ENCODE peak calls at places on chromosome 19, in six cellular contexts. Z is K562; I is heart left ventricle; W is psoas muscle; D is fibroblast of the aortic adventitia; Q is CD4-positive, alpha-beta T cell. B is an unnamed sample.

GRCh38 chr19:15684828-15685227 is 11.9 kb downstream of the CYP4F12 start:
- DNase-seq in Z (peak), I (no peak), W (no peak), D (no peak), Q (no peak), B (peak)

GRCh38 chr19:14006766-14007562 is 844 bp upstream of the RFX1 start:
- DNase-seq in Z (peak), I (peak), W (peak), D (no peak), Q (no peak), B (peak)

GRCh38 chr19:36060430-36060829 is 5.7 kb downstream of the WDR62 start:
- DNase-seq in Z (peak), I (peak), W (peak), D (peak), Q (no peak), B (peak)

GRCh38 chr19:50341091-50341564 is 12.0 kb upstream of the KCNC3 start:
- DNase-seq in Z (no peak), I (no peak), W (no peak), D (no peak), Q (no peak), B (no peak)

GRCh38 chr19:54574051-54574450 is 461 bp downstream of the LILRA2 start:
- DNase-seq in Z (no peak), I (no peak), W (no peak), D (no peak), Q (no peak), B (no peak)

GRCh38 chr19:40867701-40868100 is 14.3 kb downstream of the CYP2A7 start:
- DNase-seq in Z (no peak), I (no peak), W (no peak), D (no peak), Q (no peak), B (no peak)

GRCh38 chr19:40990972-40991381 is at the start of gene CYP2B6:
- DNase-seq in Z (no peak), I (no peak), W (no peak), D (no peak), Q (no peak), B (no peak)

GRCh38 chr19:43675269-43675879 is 5.4 kb upstream of the PLAUR start:
- DNase-seq in Z (no peak), I (no peak), W (no peak), D (peak), Q (no peak), B (no peak)

GRCh38 chr19:53237114-53237777 is 17.4 kb downstream of the ZNF677 start:
- DNase-seq in Z (no peak), I (no peak), W (no peak), D (no peak), Q (no peak), B (no peak)

GRCh38 chr19:28519950-28520861 is 692.7 kb downstream of the UQCRFS1 start:
- DNase-seq in Z (no peak), I (no peak), W (peak), D (peak), Q (no peak), B (peak)

GRCh38 chr19:33177417-33177976 is 16.6 kb upstream of the LRP3 start:
- DNase-seq in Z (no peak), I (no peak), W (no peak), D (no peak), Q (peak), B (no peak)

GRCh38 chr19:8113017-8113416 is 36.4 kb downstream of the FBN3 start:
- DNase-seq in Z (no peak), I (no peak), W (no peak), D (no peak), Q (no peak), B (no peak)

GRCh38 chr19:17448190-17448967 is at the start of gene TMEM221:
- DNase-seq in Z (peak), I (peak), W (peak), D (no peak), Q (peak), B (peak)

GRCh38 chr19:43422000-43422688 is 7.5 kb downstream of the TEX101 start:
- DNase-seq in Z (no peak), I (no peak), W (no peak), D (no peak), Q (no peak), B (no peak)

DNA sequence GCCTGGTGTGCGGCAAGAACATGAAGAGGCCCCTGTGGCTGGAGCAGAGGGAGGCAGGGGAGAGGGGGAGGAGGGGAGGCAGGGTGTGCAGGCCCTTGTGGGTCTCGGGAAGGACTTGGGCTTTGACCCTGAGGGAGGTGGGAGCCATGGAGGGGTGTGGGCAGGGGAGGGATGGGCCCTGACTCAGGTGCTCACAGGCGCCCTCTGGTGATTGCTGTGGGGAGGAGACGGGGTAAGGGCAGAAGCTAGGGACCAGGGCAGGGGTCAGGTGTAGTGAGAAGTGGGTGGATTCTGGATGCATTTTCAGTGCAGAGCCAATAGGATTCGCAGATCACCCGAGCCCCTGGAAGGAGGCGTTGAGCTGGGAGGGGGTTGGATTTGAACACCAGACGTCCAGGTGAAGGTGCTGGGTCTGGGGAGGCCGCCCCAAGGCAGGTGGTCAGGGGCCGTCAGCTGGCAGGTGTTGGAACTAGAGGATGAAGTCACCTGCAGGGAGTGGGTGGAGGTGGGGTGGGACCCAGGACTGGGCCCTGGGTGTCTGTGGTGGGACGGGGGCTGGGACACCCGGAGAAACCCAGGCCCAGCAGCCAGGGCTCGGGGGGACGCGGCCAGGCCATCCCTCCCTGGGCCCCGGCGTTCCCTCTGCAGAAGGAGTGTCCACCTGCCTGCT is 185.4 kb downstream of the KDM4B start:
- DNase-seq in Z (peak), I (no peak), W (no peak), D (no peak), Q (peak), B (peak)
- TF ChIP-seq CTCF in Z (peak), I (peak), W (peak), D (peak), Q (peak), B (peak)

DNA sequence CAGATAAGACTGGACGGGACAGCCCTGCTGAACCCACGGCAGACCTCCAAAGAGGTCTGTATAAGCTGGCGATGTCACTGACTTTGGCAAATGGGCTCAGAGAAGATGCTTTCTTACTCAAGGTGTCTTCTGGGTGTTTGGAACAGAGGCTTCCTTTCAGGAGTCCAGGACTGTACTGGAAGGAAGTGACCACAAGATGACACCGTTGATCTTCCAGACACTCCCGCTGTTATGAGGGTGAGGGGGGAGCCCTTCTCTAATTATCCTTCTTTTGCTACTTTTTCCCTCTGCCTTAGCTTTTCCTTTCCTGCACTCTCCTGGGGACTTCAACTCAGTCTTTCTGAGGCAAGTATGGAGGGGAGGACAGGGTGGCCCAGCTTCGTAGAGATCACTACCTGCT is 65.2 kb upstream of the ZNF599 start:
- DNase-seq in Z (peak), I (no peak), W (no peak), D (no peak), Q (no peak), B (no peak)
- TF ChIP-seq CTCF in Z (peak), I (peak), W (no peak), D (no peak), Q (no peak), B (no peak)

GRCh38 chr19:34555447-34555846 is 73.9 kb downstream of the WTIP start:
- DNase-seq in Z (no peak), I (no peak), W (no peak), D (peak), Q (no peak), B (no peak)
- TF ChIP-seq CTCF in Z (peak), I (no peak), W (peak), D (peak), Q (no peak), B (no peak)

GRCh38 chr19:10835754-10836477 is at the start of gene TMED1:
- DNase-seq in Z (peak), I (peak), W (peak), D (peak), Q (peak), B (peak)
- TF ChIP-seq CTCF in Z (peak), I (peak), W (peak), D (peak), Q (no peak), B (peak)

DNA sequence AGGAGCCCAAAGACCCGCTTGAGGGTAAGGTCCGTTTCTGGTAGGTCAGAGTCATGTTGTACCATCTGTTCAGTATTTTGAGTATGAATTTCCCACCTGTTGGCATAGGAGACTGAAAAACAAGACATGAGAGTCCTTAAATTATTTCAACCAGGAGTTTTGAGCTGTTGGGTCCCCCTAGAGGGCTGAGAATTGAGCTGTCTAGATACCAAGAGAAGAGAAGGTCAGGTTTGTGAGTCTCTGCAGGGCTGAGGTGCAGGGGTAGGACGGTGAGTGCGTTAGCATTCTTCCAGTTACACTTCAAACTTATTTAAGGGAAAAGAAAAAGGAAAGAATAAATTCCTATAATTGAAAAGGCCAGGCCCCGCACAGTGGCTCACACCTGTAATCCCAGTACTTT is 5.0 kb downstream of the CBLC start:
- DNase-seq in Z (no peak), I (no peak), W (no peak), D (no peak), Q (no peak), B (no peak)
- TF ChIP-seq CTCF in Z (peak), I (no peak), W (no peak), D (no peak), Q (no peak), B (no peak)

DNA sequence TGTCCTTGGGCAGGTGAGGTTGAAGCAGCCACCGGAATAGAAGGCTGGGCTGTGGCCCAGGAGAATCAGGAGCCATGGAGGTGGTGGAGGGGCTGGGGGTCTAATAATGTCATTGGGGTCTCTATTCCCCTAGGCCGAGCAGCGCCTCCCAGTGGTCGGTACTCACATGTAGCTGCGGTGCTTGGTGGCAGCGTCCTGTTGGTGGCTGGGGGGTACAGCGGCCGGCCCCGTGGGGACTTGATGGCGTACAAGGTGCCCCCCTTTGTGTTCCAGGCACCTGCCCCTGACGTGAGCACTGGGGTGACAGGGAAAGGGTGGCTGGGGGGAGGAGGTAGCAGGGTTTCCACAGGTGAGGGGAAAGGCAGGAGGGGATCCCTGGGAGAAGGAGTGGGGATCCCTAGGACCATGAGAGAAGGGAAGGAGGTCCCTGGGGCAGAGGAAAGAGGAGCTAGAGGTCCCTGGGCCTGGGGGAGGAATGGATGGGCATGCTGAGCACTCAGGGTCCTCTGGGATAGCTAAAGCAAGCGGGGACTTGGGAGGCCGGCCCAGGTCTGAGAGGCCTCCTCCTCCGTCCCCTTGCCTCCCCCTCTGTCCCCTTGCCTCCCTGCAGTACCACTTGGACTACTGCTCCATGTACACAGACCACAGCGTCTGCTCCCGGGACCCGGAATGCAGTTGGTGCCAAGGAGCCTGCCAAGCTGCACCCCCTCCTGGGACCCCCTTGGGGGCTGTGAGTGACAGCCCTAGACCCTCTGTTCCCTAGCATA is 18.1 kb downstream of the MEGF8 start:
- DNase-seq in Z (no peak), I (no peak), W (no peak), D (no peak), Q (no peak), B (peak)
- TF ChIP-seq CTCF in Z (peak), I (no peak), W (no peak), D (no peak), Q (no peak), B (no peak)

DNA sequence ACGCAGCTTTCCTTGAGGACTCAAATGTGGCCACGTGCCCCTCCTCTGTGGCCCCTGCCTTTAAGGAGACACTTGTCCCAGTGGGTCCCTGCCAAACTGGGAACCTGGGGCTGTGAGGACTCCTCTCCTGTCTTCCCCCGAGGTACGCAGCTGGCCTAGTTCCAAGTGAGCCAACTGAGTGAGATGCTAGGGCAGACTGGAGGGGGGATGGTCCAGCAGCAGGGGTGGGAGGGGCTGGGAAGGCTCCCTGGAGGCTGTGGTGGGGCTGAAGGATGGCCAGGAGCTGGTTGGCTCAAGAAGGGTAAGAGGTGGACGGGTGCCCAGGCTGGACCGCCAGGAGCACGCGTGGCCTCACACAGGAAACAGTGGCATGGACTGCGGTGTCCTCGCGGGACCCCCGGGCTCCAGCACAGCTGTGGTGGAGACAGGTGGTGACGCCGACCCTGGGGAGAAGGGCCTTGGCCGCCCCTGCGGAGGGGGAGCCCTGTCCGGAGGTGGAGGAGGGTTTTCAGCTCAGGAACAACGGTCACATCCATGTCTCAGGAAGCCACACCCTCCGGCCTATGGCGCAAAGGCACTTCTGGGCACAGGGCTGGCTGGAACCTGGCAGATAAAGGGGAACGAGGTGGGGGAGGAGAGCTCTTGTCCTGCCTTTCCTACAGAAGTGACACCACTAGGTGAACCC is 45.8 kb downstream of the MLLT1 start:
- DNase-seq in Z (peak), I (peak), W (peak), D (peak), Q (no peak), B (no peak)
- TF ChIP-seq CTCF in Z (no peak), I (no peak), W (no peak), D (no peak), Q (no peak), B (no peak)

DNA sequence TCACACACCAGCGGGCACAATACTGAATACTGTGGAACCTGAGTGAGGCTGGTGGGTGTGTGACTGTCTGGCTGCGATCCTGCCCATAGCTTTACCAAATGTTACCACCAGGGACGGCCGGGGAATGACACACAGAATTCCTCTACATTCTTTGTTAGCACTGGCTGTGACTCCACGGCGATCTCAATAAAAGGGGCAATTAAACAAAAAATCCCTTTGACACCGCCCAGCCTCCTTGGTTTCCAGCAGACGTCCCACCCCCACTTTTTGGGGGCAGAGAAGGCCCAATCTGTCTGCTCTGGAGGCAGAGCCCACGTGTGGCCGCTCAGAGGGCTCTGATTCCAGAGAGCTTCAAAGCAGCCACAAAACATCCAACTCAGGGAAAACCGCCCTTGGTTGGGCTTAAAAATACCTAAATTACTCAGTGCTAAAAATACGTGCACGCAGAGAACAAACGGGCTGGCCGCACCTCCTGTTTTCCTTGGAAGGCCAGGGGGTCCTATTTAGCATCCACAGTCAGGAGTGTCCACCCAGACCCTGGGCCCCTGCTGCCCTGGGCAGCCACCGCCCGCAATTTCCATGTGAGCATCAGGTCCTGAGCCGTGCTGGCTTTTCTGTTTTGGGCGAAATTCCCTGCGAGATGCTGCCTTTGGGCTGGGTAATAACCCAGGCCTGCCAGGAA is 47.8 kb downstream of the GADD45B start:
- DNase-seq in Z (no peak), I (no peak), W (no peak), D (peak), Q (no peak), B (no peak)
- TF ChIP-seq CTCF in Z (no peak), I (no peak), W (no peak), D (peak), Q (no peak), B (peak)

GRCh38 chr19:21483589-21484170 is 21.7 kb upstream of the ZNF429 start:
- DNase-seq in Z (peak), I (peak), W (peak), D (peak), Q (peak), B (peak)
- TF ChIP-seq CTCF in Z (peak), I (peak), W (peak), D (peak), Q (peak), B (no peak)

DNA sequence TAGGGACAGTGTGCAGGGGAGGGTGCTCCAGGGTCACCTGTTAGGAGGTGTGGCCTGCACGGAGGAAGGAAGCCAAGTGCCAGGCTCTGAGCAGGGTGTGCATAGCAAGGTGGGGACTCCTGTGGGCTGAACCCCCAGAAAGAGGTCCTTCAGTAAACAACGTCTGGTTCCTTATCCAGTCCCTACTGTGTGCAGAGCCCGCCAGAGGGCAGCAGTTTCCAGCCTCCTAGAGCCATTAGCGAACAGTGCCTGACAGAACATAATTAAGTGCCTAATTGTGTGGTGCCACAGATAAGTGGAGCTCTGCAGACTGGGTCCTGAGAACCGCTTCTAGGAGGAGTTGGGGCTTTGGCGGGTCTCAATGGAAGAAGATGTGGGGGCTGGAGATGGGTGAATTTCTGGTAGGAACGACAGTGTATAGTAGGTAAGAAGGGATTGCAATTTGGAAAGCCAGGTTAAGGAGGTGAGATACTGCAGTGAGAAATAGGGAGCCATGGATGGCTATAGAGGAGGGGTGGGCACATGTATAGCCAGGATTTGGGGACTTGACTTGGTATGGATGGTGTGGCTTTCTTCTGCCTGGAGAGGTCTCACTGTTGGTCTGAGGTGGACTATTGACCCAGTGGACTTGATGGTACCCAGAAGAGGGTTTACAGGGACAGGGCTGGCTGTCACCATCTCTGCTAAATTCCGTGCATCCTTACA is 323.1 kb downstream of the ZNF536 start:
- DNase-seq in Z (no peak), I (no peak), W (no peak), D (no peak), Q (no peak), B (peak)
- TF ChIP-seq CTCF in Z (peak), I (no peak), W (no peak), D (peak), Q (no peak), B (peak)